ENCODE peak calls at places on chromosome 17, in four cellular contexts. V, R, K and S are unnamed samples.

GRCh38 chr17:37750768-37751466 is 6.1 kb upstream of the HNF1B start:
- DNase-seq in V (no peak), R (no peak), K (no peak), S (no peak)

GRCh38 chr17:21352981-21353265 is 23.2 kb upstream of the KCNJ12 start:
- DNase-seq in K (no peak), V (no peak), R (no peak), S (no peak)

GRCh38 chr17:71975998-71976649 is 144.7 kb upstream of the SOX9 start:
- DNase-seq in V (peak), R (no peak), K (peak), S (peak)

GRCh38 chr17:61997649-61998048 is 67.4 kb downstream of the MED13 start:
- DNase-seq in V (no peak), K (no peak), R (no peak), S (peak)

GRCh38 chr17:39090832-39091622 is 60.4 kb downstream of the PLXDC1 start:
- DNase-seq in K (no peak), R (no peak), V (no peak), S (no peak)

GRCh38 chr17:58968662-58969061 is 138.0 kb downstream of the TRIM37 start:
- DNase-seq in K (no peak), R (no peak), V (no peak), S (no peak)

GRCh38 chr17:40447148-40447644 is 3.9 kb downstream of the IGFBP4 start:
- DNase-seq in V (no peak), K (peak), R (no peak), S (no peak)

GRCh38 chr17:36777118-36777517 is 160.2 kb upstream of the LHX1 start:
- DNase-seq in R (no peak), K (no peak), V (no peak), S (peak)

GRCh38 chr17:15213381-15214087 is 51.6 kb downstream of the PMP22 start:
- DNase-seq in K (no peak), V (no peak), R (no peak), S (peak)

GRCh38 chr17:34706029-34706428 is 126.6 kb downstream of the TMEM132E start:
- DNase-seq in R (no peak), K (no peak), V (no peak), S (peak)

GRCh38 chr17:11094377-11094776 is 146.6 kb upstream of the SHISA6 start:
- DNase-seq in R (no peak), K (no peak), V (no peak), S (no peak)

GRCh38 chr17:81527591-81528383 is at the start of gene FSCN2:
- DNase-seq in R (no peak), K (no peak), V (no peak), S (no peak)

GRCh38 chr17:81526662-81527571 is 1.3 kb upstream of the FSCN2 start:
- DNase-seq in V (no peak), K (no peak), R (no peak), S (no peak)

GRCh38 chr17:81529437-81529803 is 1.2 kb downstream of the FSCN2 start:
- DNase-seq in K (no peak), V (no peak), R (no peak), S (no peak)

GRCh38 chr17:81528651-81529436 is 667 bp downstream of the FSCN2 start:
- DNase-seq in K (no peak), V (no peak), R (no peak), S (no peak)

DNA sequence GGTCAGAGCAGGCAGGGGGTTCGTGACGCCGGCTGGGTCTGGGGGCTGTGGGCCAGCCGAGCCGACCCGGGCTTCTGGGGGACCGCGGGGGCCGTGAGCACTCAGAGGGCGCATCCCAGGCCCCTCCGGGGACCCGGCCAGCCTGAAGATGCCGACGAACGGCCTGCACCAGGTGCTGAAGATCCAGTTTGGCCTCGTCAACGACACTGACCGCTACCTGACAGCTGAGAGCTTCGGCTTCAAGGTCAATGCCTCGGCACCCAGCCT is 140 bp downstream of the FSCN2 start:
- DNase-seq in K (no peak), V (no peak), R (no peak), S (no peak)
- H3K4me3 ChIP-seq in K (no peak), V (no peak), R (no peak), S (no peak)

DNA sequence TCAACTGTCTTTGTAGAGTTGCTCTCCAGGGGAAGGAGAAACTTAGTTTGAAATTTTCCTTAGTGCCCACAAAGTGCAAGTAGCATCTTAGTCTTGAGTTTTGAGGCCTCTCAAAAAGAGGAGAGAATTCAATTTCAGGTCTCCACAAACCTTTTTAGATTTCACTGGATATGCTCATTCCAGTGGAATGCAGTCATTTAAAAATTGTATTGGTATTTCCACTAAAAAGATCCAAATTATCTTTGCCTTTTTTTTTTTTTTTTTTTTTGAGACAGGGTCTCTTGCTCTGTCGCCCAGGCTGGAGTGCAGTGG is 6.9 kb upstream of the FOXJ1 start:
- DNase-seq in R (no peak), K (no peak), V (no peak), S (no peak)
- TF ChIP-seq CTCF in R (no peak), K (no peak), V (no peak), S (no peak)

GRCh38 chr17:79779661-79780365 is 1.9 kb downstream of the CBX2 start:
- DNase-seq in V (no peak), R (no peak), K (no peak), S (peak)

GRCh38 chr17:79779088-79779529 is 1.2 kb downstream of the CBX2 start:
- DNase-seq in K (no peak), R (no peak), V (no peak), S (no peak)

GRCh38 chr17:79777166-79777843 is 643 bp upstream of the CBX2 start:
- DNase-seq in R (no peak), V (peak), K (no peak), S (no peak)

GRCh38 chr17:79777844-79778503 is at the start of gene CBX2:
- DNase-seq in V (peak), R (peak), K (no peak), S (peak)

DNA sequence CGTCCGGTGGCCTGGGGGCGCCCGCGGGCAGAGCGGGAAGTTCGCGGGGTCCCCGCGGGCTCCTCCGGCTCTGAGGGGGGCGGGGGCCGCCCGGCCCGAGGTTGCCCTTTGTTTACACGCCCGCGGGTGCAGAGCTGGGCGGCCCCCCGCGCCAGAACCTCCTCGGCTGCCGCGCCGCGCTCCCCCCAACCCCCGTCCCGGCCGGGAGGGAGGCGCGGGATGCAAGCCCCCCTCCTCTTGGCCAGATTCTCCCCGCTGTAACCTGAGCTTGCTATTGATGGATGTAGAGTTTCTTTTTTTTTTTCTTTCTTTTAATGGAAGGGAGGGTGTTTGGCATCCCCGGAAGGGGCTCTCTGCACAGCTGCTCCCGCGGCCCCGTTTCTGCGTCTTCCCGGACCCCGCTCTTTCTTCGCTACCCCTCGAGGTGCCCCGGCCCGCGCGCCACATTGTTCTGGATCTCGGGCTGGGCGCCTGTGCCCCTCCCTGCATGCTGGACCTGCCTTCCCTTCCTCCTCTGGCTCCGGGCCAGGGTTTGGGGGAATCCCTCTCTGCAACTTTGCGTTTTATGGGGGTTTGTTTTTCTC is 648 bp downstream of the CBX2 start:
- DNase-seq in R (no peak), K (no peak), V (no peak), S (no peak)
- H3K4me3 ChIP-seq in R (peak), K (peak), V (peak), S (peak)

DNA sequence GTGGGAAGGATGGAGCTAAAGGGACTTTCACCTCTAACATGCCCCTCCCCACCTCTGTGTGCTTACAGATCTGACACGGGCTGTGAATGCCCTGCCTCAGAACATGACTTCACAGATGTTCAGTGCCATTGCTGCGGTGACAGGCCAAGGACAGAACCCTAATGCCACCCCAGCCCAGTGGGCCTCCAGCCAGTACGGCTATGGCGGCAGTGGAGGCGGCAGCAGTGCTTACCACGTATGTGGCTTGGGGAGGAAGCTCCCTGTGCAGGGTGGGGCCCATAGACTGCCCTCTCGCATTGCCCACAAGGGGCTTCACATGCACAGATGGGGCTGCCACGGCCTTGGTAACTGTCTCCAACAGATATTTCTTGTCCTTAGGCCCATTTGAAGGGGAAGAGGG is 11.4 kb downstream of the PROCA1 start:
- DNase-seq in R (no peak), V (no peak), K (no peak), S (no peak)
- TF ChIP-seq CTCF in R (no peak), V (no peak), K (no peak), S (no peak)

GRCh38 chr17:66507982-66508760 is 205.8 kb downstream of the PRKCA start:
- DNase-seq in V (no peak), R (no peak), K (no peak), S (no peak)

GRCh38 chr17:66508896-66509843 is 206.8 kb downstream of the PRKCA start:
- DNase-seq in R (no peak), K (no peak), V (no peak), S (peak)

GRCh38 chr17:66507103-66507923 is 204.9 kb downstream of the PRKCA start:
- DNase-seq in R (no peak), K (peak), V (no peak), S (peak)

GRCh38 chr17:66511125-66511524 is 208.7 kb downstream of the PRKCA start:
- DNase-seq in K (no peak), R (no peak), V (no peak), S (no peak)

GRCh38 chr17:66509913-66510312 is 207.5 kb downstream of the PRKCA start:
- DNase-seq in K (no peak), R (no peak), V (no peak), S (no peak)
- H3K4me3 ChIP-seq in K (no peak), R (no peak), V (no peak), S (no peak)

GRCh38 chr17:64938925-64939474 is 19.7 kb upstream of the LRRC37A3 start:
- DNase-seq in K (peak), V (peak), R (peak), S (peak)
- TF ChIP-seq CTCF in K (peak), V (peak), R (peak), S (peak)